ENCODE peak calls at places on chromosomes 5 and 9, in six cellular contexts. G is NCI-H345, H is NCI-H774, X is NAMALWA, V is anterior cingulate cortex, Z is NCI-H2171 treated with DMSO at 0.1 percent for 48 hours. P is an unnamed sample.

GRCh38 chr9:124392855-124393460 is 22.3 kb downstream of the PSMB7 start:
- DNase-seq in X (no peak), Z (no peak), H (peak), V (no peak), G (peak), P (peak)

GRCh38 chr9:128575921-128576320 is 23.5 kb downstream of the SPTAN1 start:
- DNase-seq in H (no peak), Z (no peak), G (no peak), V (no peak), X (no peak), P (no peak)

GRCh38 chr9:95370064-95370463 is 52.6 kb upstream of the FANCC start:
- DNase-seq in G (no peak), H (no peak), Z (no peak), X (no peak), V (no peak), P (no peak)

GRCh38 chr9:114271556-114272510 is 51.1 kb upstream of the ORM1 start:
- DNase-seq in H (no peak), Z (no peak), G (peak), X (peak), V (no peak), P (no peak)

GRCh38 chr9:124758691-124759090 is 12.4 kb downstream of the NR6A1 start:
- DNase-seq in X (no peak), G (no peak), V (no peak), H (no peak), Z (no peak), P (no peak)

GRCh38 chr9:71795097-71795807 is 26.9 kb upstream of the CEMIP2 start:
- DNase-seq in V (no peak), H (no peak), G (no peak), X (peak), Z (no peak), P (no peak)

GRCh38 chr5:180314106-180314505 is 22.2 kb upstream of the MAPK9 start:
- DNase-seq in H (no peak), V (no peak), Z (no peak), X (no peak), G (no peak), P (no peak)

GRCh38 chr9:127035948-127036347 is 86.5 kb downstream of the ANGPTL2 start:
- DNase-seq in G (no peak), V (no peak), H (no peak), Z (no peak), X (no peak), P (no peak)

GRCh38 chr5:90709323-90710148 is 150.9 kb downstream of the ADGRV1 start:
- DNase-seq in X (peak), V (no peak), G (peak), H (no peak), Z (peak), P (no peak)

P was measured in C1 segment of cervical spinal cord.